ENCODE peak calls at places on chromosomes 16 and 17, in ten cellular contexts. Y, K, A, J, T, D, G, N, H and X are unnamed samples.

GRCh38 chr17:57106107-57106835 is 21.2 kb downstream of the AKAP1 start:
- DNase-seq in G (peak), T (peak), H (no peak), N (no peak), A (no peak), J (peak), Y (peak), D (no peak), K (peak), X (no peak)

GRCh38 chr17:34503804-34504203 is 75.6 kb upstream of the TMEM132E start:
- DNase-seq in Y (no peak), G (peak), D (no peak), T (no peak), N (no peak), A (peak), J (no peak), K (no peak), H (no peak), X (no peak)

GRCh38 chr16:65083181-65083845 is 38.5 kb downstream of the CDH11 start:
- DNase-seq in A (no peak), J (no peak), N (no peak), H (no peak), Y (no peak), G (no peak), T (no peak), K (no peak), D (no peak), X (no peak)

GRCh38 chr17:1290676-1291075 is 11.2 kb downstream of the TRARG1 start:
- DNase-seq in H (no peak), N (no peak), Y (no peak), J (no peak), G (no peak), T (no peak), D (no peak), A (no peak), K (no peak), X (no peak)

GRCh38 chr16:25126820-25127232 is 15.3 kb downstream of the LCMT1 start:
- DNase-seq in D (no peak), K (peak), A (no peak), T (no peak), H (no peak), G (peak), N (peak), J (no peak), Y (peak), X (peak)

GRCh38 chr17:69734656-69735055 is 320.2 kb downstream of the MAP2K6 start:
- DNase-seq in A (no peak), H (no peak), K (no peak), Y (no peak), T (no peak), G (no peak), D (no peak), N (no peak), J (no peak), X (peak)

GRCh38 chr17:67525239-67526135 is 148.4 kb downstream of the PITPNC1 start:
- DNase-seq in A (no peak), Y (no peak), G (peak), T (no peak), K (no peak), J (no peak), N (no peak), D (no peak), H (no peak), X (no peak)

GRCh38 chr16:7763111-7763510 is 430.5 kb downstream of the RBFOX1 start:
- DNase-seq in Y (no peak), N (no peak), K (no peak), T (no peak), G (no peak), D (no peak), H (no peak), A (no peak), J (no peak), X (no peak)

GRCh38 chr16:80288616-80289015 is 252.2 kb upstream of the DYNLRB2 start:
- DNase-seq in Y (no peak), K (no peak), T (no peak), N (no peak), G (no peak), D (no peak), H (no peak), A (no peak), J (no peak), X (no peak)

GRCh38 chr16:50267651-50268050 is 1.3 kb downstream of the ADCY7 start:
- DNase-seq in G (peak), D (no peak), N (no peak), Y (no peak), A (peak), H (no peak), T (no peak), K (no peak), J (no peak), X (no peak)

GRCh38 chr17:67162771-67163170 is 82.2 kb downstream of the HELZ start:
- DNase-seq in T (no peak), A (no peak), H (no peak), N (no peak), K (no peak), J (no peak), D (no peak), G (no peak), Y (no peak), X (no peak)

GRCh38 chr17:44232061-44232460 is 12.6 kb upstream of the UBTF start:
- DNase-seq in T (no peak), J (no peak), Y (no peak), G (no peak), N (no peak), D (no peak), H (no peak), K (no peak), A (no peak), X (no peak)

GRCh38 chr17:37293770-37294169 is 82.0 kb upstream of the C17orf78 start:
- DNase-seq in D (no peak), T (no peak), H (no peak), G (no peak), J (no peak), N (no peak), Y (no peak), A (no peak), K (no peak), X (no peak)

GRCh38 chr17:45871718-45872117 is 22.6 kb upstream of the MAPT start:
- DNase-seq in J (no peak), D (no peak), G (no peak), A (no peak), N (no peak), T (no peak), K (no peak), Y (no peak), H (no peak), X (no peak)

GRCh38 chr17:80005360-80006338 is 30.0 kb downstream of the TBC1D16 start:
- DNase-seq in T (peak), J (peak), K (peak), Y (peak), N (peak), A (no peak), G (no peak), D (no peak), H (peak), X (no peak)
- TF ChIP-seq CTCF in T (peak), J (peak), K (peak), Y (peak), N (peak), A (peak), G (peak), D (peak), H (peak), X (peak)

DNA sequence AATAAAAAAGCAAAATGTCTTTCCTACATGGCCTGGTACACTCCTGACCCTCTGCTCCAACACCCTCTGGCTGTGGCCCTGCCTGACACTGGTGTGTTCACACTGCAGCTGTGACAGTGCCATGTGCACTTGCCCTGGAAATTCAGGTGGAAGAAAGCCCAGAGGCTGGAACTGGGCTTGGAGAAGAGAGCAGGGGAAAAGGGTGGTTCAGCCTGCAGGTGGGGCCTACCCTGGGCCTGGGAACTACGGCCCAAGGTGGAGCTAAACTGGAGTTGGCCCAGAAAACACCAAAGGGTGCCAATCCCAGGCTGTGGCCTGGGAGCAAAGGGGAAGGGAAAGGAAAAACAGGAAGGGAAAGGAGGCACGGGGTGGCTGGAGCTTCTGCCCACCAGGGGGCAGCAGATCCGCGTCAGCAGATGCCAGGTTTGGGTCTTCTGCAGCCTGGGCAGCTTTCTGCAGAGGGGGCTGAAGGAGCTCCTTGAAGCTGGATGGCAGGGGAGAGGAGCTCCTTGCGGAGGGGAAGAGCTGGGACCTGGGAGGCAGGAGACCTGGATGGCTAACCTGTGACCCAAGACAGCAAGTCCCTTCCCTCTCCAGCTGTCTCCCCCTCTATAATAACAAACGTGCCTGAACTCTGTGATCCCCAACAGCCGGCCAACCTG is 15.4 kb upstream of the CTCF start:
- DNase-seq in D (peak), H (peak), A (peak), K (peak), G (peak), Y (peak), T (peak), N (peak), J (peak), X (peak)
- TF ChIP-seq CTCF in D (peak), H (peak), A (peak), K (peak), G (peak), Y (peak), T (peak), N (peak), J (peak), X (peak)

DNA sequence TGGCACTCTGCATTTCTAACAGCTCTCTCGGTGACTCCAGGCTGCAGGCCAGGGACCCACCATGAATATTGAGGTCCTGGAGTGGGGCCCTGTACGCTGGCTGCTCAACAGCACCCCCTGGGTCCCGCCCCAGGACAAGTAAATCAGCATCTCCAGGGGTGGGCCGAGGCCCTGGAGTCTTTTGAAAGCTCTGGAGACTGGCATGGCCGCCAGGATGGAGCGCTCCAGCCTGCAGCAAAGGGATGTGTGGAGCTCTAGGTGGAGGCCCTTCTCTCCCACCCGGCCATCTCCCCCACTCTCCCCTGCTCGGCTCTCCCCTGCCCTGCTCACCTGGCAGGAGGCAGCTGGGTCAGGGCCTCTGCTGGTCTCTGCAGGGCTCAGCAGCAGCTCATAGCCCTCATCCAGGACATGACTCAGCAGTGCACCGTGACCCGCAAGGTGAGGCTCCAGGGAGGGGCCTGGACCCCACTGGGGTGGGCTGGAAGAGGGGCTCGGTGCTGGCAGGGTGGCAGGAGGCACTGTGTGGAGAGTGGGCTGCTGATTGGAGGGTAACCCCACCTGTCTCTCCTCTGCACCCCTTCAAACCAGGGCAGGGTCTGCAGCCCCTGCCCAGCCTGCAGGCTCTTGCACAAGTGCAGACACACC is 16.6 kb downstream of the SGSH start:
- DNase-seq in T (no peak), H (no peak), N (no peak), J (no peak), D (no peak), K (no peak), G (no peak), A (no peak), Y (no peak), X (no peak)
- TF ChIP-seq CTCF in T (no peak), H (no peak), N (no peak), J (no peak), D (no peak), K (no peak), G (no peak), A (no peak), Y (no peak), X (no peak)

GRCh38 chr17:77009877-77010276 is 130.9 kb upstream of the SEC14L1 start:
- DNase-seq in J (no peak), K (no peak), Y (no peak), H (no peak), D (no peak), N (no peak), A (no peak), G (no peak), T (no peak), X (no peak)

GRCh38 chr17:77010667-77011066 is 130.1 kb upstream of the SEC14L1 start:
- DNase-seq in A (no peak), G (no peak), Y (no peak), N (no peak), K (no peak), T (no peak), J (no peak), H (no peak), D (no peak), X (no peak)

GRCh38 chr17:77011173-77012011 is 129.4 kb upstream of the SEC14L1 start:
- DNase-seq in T (no peak), K (peak), Y (peak), D (no peak), G (peak), H (no peak), N (peak), J (no peak), A (no peak), X (peak)
- TF ChIP-seq CTCF in T (peak), K (peak), Y (peak), D (peak), G (peak), H (peak), N (peak), J (peak), A (peak), X (peak)